ENCODE peak calls at places on chromosomes 5 and 9, in six cellular contexts. One of them, this sample, is unnamed.

GRCh38 chr5:140251527-140251973 is 51.4 kb downstream of the PFDN1 start:
- DNase-seq in cardiac muscle cell: peak; percentile 74
- DNase-seq in stomach: no peak
- DNase-seq in Panc1: peak; percentile 82
- DNase-seq in heart right ventricle: no peak
- DNase-seq in AG04450: no peak
- DNase-seq in this sample: peak; percentile 85

GRCh38 chr5:109865636-109866035 is 175.9 kb downstream of the MAN2A1 start:
- DNase-seq in cardiac muscle cell: peak; percentile 89
- DNase-seq in stomach: no peak
- DNase-seq in Panc1: peak; percentile 83
- DNase-seq in heart right ventricle: no peak
- DNase-seq in AG04450: peak; percentile 93
- DNase-seq in this sample: peak; percentile 97

GRCh38 chr9:113636165-113636564 is 172.6 kb downstream of the RGS3 start:
- DNase-seq in cardiac muscle cell: no peak
- DNase-seq in stomach: no peak
- DNase-seq in Panc1: no peak
- DNase-seq in heart right ventricle: no peak
- DNase-seq in AG04450: no peak
- DNase-seq in this sample: no peak

GRCh38 chr9:18350036-18350435 is 123.9 kb upstream of the ADAMTSL1 start:
- DNase-seq in cardiac muscle cell: no peak
- DNase-seq in stomach: no peak
- DNase-seq in Panc1: no peak
- DNase-seq in heart right ventricle: no peak
- DNase-seq in AG04450: no peak
- DNase-seq in this sample: no peak

GRCh38 chr9:131012023-131012334 is 3.0 kb downstream of the LAMC3 start:
- DNase-seq in cardiac muscle cell: peak; percentile 17
- DNase-seq in stomach: no peak
- DNase-seq in Panc1: no peak
- DNase-seq in heart right ventricle: no peak
- DNase-seq in AG04450: no peak
- DNase-seq in this sample: no peak

GRCh38 chr5:143119881-143120341 is 283.6 kb downstream of the NR3C1 start:
- DNase-seq in cardiac muscle cell: no peak
- DNase-seq in stomach: no peak
- DNase-seq in Panc1: no peak
- DNase-seq in heart right ventricle: no peak
- DNase-seq in AG04450: no peak
- DNase-seq in this sample: no peak

GRCh38 chr9:95726756-95727155 is 148.7 kb upstream of the ERCC6L2 start:
- DNase-seq in cardiac muscle cell: peak; percentile 72
- DNase-seq in stomach: no peak
- DNase-seq in Panc1: peak; percentile 8
- DNase-seq in heart right ventricle: no peak
- DNase-seq in AG04450: peak; percentile 16
- DNase-seq in this sample: peak; percentile 75

GRCh38 chr9:121753802-121754654 is 102.6 kb downstream of the DAB2IP start:
- DNase-seq in cardiac muscle cell: no peak
- DNase-seq in stomach: no peak
- DNase-seq in Panc1: no peak
- DNase-seq in heart right ventricle: no peak
- DNase-seq in AG04450: no peak
- DNase-seq in this sample: no peak

GRCh38 chr5:54454602-54455001 is 897 bp upstream of the HSPB3 start:
- DNase-seq in cardiac muscle cell: no peak
- DNase-seq in stomach: no peak
- DNase-seq in Panc1: no peak
- DNase-seq in heart right ventricle: no peak
- DNase-seq in AG04450: no peak
- DNase-seq in this sample: no peak

GRCh38 chr5:150653145-150653761 is 7.8 kb upstream of the MYOZ3 start:
- DNase-seq in cardiac muscle cell: peak; percentile 53
- DNase-seq in stomach: no peak
- DNase-seq in Panc1: no peak
- DNase-seq in heart right ventricle: no peak
- DNase-seq in AG04450: no peak
- DNase-seq in this sample: no peak
- TF ChIP-seq CTCF in cardiac muscle cell: peak; percentile 46
- TF ChIP-seq CTCF in stomach: no peak
- TF ChIP-seq CTCF in Panc1: no peak
- TF ChIP-seq CTCF in heart right ventricle: no peak
- TF ChIP-seq CTCF in AG04450: peak; percentile 53
- TF ChIP-seq CTCF in this sample: peak; percentile 47

GRCh38 chr5:94188725-94189124 is 429.7 kb downstream of the KIAA0825 start:
- DNase-seq in cardiac muscle cell: no peak
- DNase-seq in stomach: no peak
- DNase-seq in Panc1: no peak
- DNase-seq in heart right ventricle: no peak
- DNase-seq in AG04450: no peak
- DNase-seq in this sample: no peak

GRCh38 chr5:94196959-94197358 is 421.4 kb downstream of the KIAA0825 start:
- DNase-seq in cardiac muscle cell: no peak
- DNase-seq in stomach: no peak
- DNase-seq in Panc1: no peak
- DNase-seq in heart right ventricle: no peak
- DNase-seq in AG04450: no peak
- DNase-seq in this sample: no peak

GRCh38 chr5:94197970-94198369 is 420.4 kb downstream of the KIAA0825 start:
- DNase-seq in cardiac muscle cell: no peak
- DNase-seq in stomach: no peak
- DNase-seq in Panc1: no peak
- DNase-seq in heart right ventricle: no peak
- DNase-seq in AG04450: no peak
- DNase-seq in this sample: no peak

GRCh38 chr5:94192658-94193391 is 425.6 kb downstream of the KIAA0825 start:
- DNase-seq in cardiac muscle cell: no peak
- DNase-seq in stomach: no peak
- DNase-seq in Panc1: no peak
- DNase-seq in heart right ventricle: no peak
- DNase-seq in AG04450: no peak
- DNase-seq in this sample: no peak
- H3K4me3 ChIP-seq in cardiac muscle cell: no peak overlapping the region
- H3K4me3 ChIP-seq in stomach: no peak overlapping the region
- H3K4me3 ChIP-seq in Panc1: no peak overlapping the region
- H3K4me3 ChIP-seq in heart right ventricle: no peak overlapping the region
- H3K4me3 ChIP-seq in AG04450: no peak overlapping the region
- H3K4me3 ChIP-seq in this sample: no peak overlapping the region

DNA sequence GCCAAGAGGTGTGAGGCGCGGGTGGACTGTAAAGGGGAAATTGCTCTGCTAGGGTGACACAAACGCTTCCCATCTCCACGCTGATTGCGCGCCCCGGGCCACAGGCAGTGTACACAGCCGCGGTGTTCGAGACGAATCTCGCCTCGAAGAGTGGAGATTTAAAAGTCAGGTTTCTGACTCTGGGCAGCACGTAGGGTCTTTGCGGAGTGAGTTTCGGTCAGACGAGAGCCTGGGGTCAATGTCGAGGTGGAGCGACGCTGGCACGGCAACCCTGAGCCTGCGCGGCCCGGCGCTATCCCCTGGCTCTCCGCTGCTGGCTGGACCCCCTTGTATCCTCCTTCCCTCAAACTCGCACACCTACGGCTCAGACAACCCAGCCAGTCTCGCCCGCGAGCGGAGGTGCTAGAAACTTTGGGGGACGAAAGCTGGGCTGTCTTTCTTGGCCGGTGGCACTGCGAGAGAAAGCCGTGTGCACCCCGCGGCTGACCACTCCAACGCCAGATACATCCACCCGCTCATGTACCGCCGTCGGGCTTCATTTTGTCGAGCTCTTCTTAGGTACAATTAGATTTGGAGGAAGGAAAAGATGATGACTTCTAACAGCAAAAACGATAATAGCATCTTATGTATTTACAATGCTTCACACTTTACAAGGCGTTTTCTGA is 5.4 kb upstream of the FOXB2 start:
- DNase-seq in cardiac muscle cell: no peak
- DNase-seq in stomach: no peak
- DNase-seq in Panc1: no peak
- DNase-seq in heart right ventricle: no peak
- DNase-seq in AG04450: no peak
- DNase-seq in this sample: no peak
- TF ChIP-seq CTCF in cardiac muscle cell: no peak
- TF ChIP-seq CTCF in stomach: no peak
- TF ChIP-seq CTCF in Panc1: no peak
- TF ChIP-seq CTCF in heart right ventricle: no peak
- TF ChIP-seq CTCF in AG04450: no peak
- TF ChIP-seq CTCF in this sample: no peak

GRCh38 chr5:32507738-32508434 is 63.3 kb upstream of the ZFR start:
- DNase-seq in cardiac muscle cell: peak; percentile 77
- DNase-seq in stomach: no peak
- DNase-seq in Panc1: no peak
- DNase-seq in heart right ventricle: no peak
- DNase-seq in AG04450: no peak
- DNase-seq in this sample: peak; percentile 81
- H3K4me3 ChIP-seq in cardiac muscle cell: no peak overlapping the region
- H3K4me3 ChIP-seq in stomach: no peak overlapping the region
- H3K4me3 ChIP-seq in Panc1: no peak overlapping the region
- H3K4me3 ChIP-seq in heart right ventricle: no peak overlapping the region
- H3K4me3 ChIP-seq in AG04450: no peak overlapping the region
- H3K4me3 ChIP-seq in this sample: no peak overlapping the region

GRCh38 chr9:97109194-97109811 is 70.4 kb upstream of the CTSV start:
- DNase-seq in cardiac muscle cell: peak; percentile 71
- DNase-seq in stomach: peak; percentile 70
- DNase-seq in Panc1: peak; percentile 39
- DNase-seq in heart right ventricle: no peak
- DNase-seq in AG04450: no peak
- DNase-seq in this sample: peak; percentile 70
- TF ChIP-seq CTCF in cardiac muscle cell: peak; percentile 73
- TF ChIP-seq CTCF in stomach: peak; percentile 24
- TF ChIP-seq CTCF in Panc1: peak; percentile 73
- TF ChIP-seq CTCF in heart right ventricle: peak; percentile 44
- TF ChIP-seq CTCF in AG04450: peak; percentile 48
- TF ChIP-seq CTCF in this sample: peak; percentile 77

This sample was measured in fibroblast of pulmonary artery.